ENCODE peak calls at places on chromosome 15, in seven cellular contexts. T is adipocyte, G is OCI-LY7, O is HTR-8/SVneo, N is neuronal stem cell, L is NCI-H1092 treated with DMSO at 0.1 percent for 48 hours, W is psoas muscle. R is an unnamed sample.

GRCh38 chr15:71973366-71973765 is 144.6 kb downstream of the MYO9A start:
- DNase-seq in T (no peak), G (no peak), O (no peak), N (no peak), L (no peak), W (no peak), R (no peak)

GRCh38 chr15:39859609-39860008 is 60.5 kb downstream of the GPR176 start:
- DNase-seq in T (no peak), G (no peak), O (no peak), N (no peak), L (no peak), W (no peak), R (no peak)

GRCh38 chr15:70505411-70505919 is 257.9 kb downstream of the UACA start:
- DNase-seq in T (peak; percentile 79), G (no peak), O (peak; percentile 76), N (no peak), L (no peak), W (no peak), R (peak; percentile 95)

GRCh38 chr15:101808201-101808600 is 3.8 kb upstream of the OR4F15 start:
- DNase-seq in T (peak; percentile 38), G (no peak), O (no peak), N (no peak), L (peak; percentile 23), W (no peak), R (no peak)

GRCh38 chr15:39077998-39078397 is 502.9 kb upstream of the THBS1 start:
- DNase-seq in T (no peak), G (no peak), O (no peak), N (no peak), L (no peak), W (no peak), R (no peak)

GRCh38 chr15:65077981-65078352 is 1.4 kb downstream of the KBTBD13 start:
- DNase-seq in T (peak; percentile 61), G (no peak), O (no peak), N (no peak), L (peak; percentile 6), W (peak; percentile 92), R (no peak)

GRCh38 chr15:70027518-70027917 is 70.2 kb downstream of the TLE3 start:
- DNase-seq in T (no peak), G (no peak), O (no peak), N (no peak), L (no peak), W (no peak), R (no peak)

GRCh38 chr15:70507772-70508351 is 255.5 kb downstream of the UACA start:
- DNase-seq in T (peak; percentile 49), G (peak; percentile 23), O (peak; percentile 70), N (no peak), L (no peak), W (no peak), R (peak; percentile 97)

GRCh38 chr15:101146118-101146702 is 105.6 kb downstream of the CHSY1 start:
- DNase-seq in T (no peak), G (no peak), O (no peak), N (no peak), L (no peak), W (no peak), R (no peak)

GRCh38 chr15:65423977-65424679 is 1.4 kb upstream of the IGDCC4 start:
- DNase-seq in T (peak; percentile 20), G (no peak), O (no peak), N (no peak), L (no peak), W (no peak), R (peak; percentile 52)

R was measured in PC-3.